ENCODE peak calls at places on chromosomes 6 and 20, in six cellular contexts. H, X, L, O, Z and T are unnamed samples.

GRCh38 chr6:113859349-113860164 is 2.4 kb downstream of the MARCKS start:
- DNase-seq in L (peak; percentile 37), X (no peak), O (peak; percentile 69), H (no peak), Z (peak; percentile 49), T (peak; percentile 59)

GRCh38 chr20:24448170-24448569 is 21.3 kb upstream of the SYNDIG1 start:
- DNase-seq in Z (no peak), O (no peak), X (no peak), H (no peak), L (no peak), T (no peak)

GRCh38 chr6:131353876-131354275 is 218.6 kb downstream of the AKAP7 start:
- DNase-seq in Z (no peak), O (no peak), L (no peak), X (no peak), H (no peak), T (no peak)

GRCh38 chr6:89895273-89895874 is 1.1 kb downstream of the GJA10 start:
- DNase-seq in O (no peak), H (peak; percentile 76), X (peak; percentile 20), Z (no peak), L (peak; percentile 29), T (peak; percentile 77)

GRCh38 chr20:39269493-39270217 is 307.5 kb downstream of the DHX35 start:
- DNase-seq in X (no peak), L (no peak), H (no peak), O (no peak), Z (no peak), T (no peak)

GRCh38 chr20:48191200-48191599 is 405.9 kb upstream of the SULF2 start:
- DNase-seq in X (no peak), L (no peak), Z (no peak), H (no peak), O (no peak), T (peak; percentile 27)

GRCh38 chr20:34708621-34709043 is 4.5 kb downstream of the TP53INP2 start:
- DNase-seq in Z (peak; percentile 57), H (no peak), L (peak; percentile 83), X (no peak), O (peak; percentile 74), T (peak; percentile 44)

GRCh38 chr20:58710481-58711265 is 18.1 kb downstream of the NPEPL1 start:
- DNase-seq in O (no peak), Z (no peak), H (no peak), X (no peak), L (no peak), T (no peak)

GRCh38 chr20:20503788-20504528 is 136.1 kb downstream of the INSM1 start:
- DNase-seq in H (no peak), L (no peak), Z (no peak), O (no peak), X (no peak), T (no peak)

GRCh38 chr6:2264932-2265331 is 19.5 kb upstream of the GMDS start:
- DNase-seq in L (no peak), X (no peak), O (no peak), Z (no peak), H (peak; percentile 30), T (peak; percentile 62)

GRCh38 chr6:18680842-18681241 is 293.7 kb downstream of the RNF144B start:
- DNase-seq in Z (no peak), O (no peak), L (no peak), X (no peak), H (no peak), T (no peak)

GRCh38 chr20:45394221-45395113 is 13.6 kb upstream of the DBNDD2 start:
- DNase-seq in H (no peak), L (no peak), O (no peak), Z (no peak), X (no peak), T (no peak)

GRCh38 chr20:16472045-16472872 is 101.0 kb downstream of the KIF16B start:
- DNase-seq in O (no peak), H (peak; percentile 54), X (no peak), Z (peak; percentile 53), L (peak; percentile 23), T (peak; percentile 77)

GRCh38 chr20:8043687-8044278 is 24.2 kb upstream of the TMX4 start:
- DNase-seq in O (no peak), H (peak; percentile 32), Z (no peak), X (no peak), L (peak; percentile 67), T (peak; percentile 78)

GRCh38 chr6:111944541-111944940 is 71.3 kb upstream of the FYN start:
- DNase-seq in X (no peak), L (no peak), O (no peak), Z (no peak), H (no peak), T (peak; percentile 62)

GRCh38 chr6:141077355-141078333 is 1055.1 kb upstream of the GJE1 start:
- DNase-seq in H (peak; percentile 7), Z (no peak), L (peak; percentile 3), O (no peak), X (no peak), T (peak; percentile 22)

GRCh38 chr6:117232191-117232590 is 33.2 kb upstream of the VGLL2 start:
- DNase-seq in L (no peak), H (no peak), O (no peak), Z (no peak), X (no peak), T (no peak)

GRCh38 chr6:26240981-26241770 is 123.8 kb upstream of the BTN3A2 start:
- DNase-seq in O (no peak), H (peak; percentile 78), Z (peak; percentile 59), X (no peak), L (peak; percentile 31), T (peak; percentile 78)

GRCh38 chr6:19849196-19849595 is 12.0 kb downstream of the ID4 start:
- DNase-seq in L (no peak), H (no peak), X (no peak), Z (no peak), O (no peak), T (no peak)

GRCh38 chr6:34280216-34280615 is 31.4 kb upstream of the SMIM29 start:
- DNase-seq in H (no peak), X (no peak), Z (no peak), O (no peak), L (no peak), T (no peak)

GRCh38 chr6:154292855-154293519 is 63.6 kb downstream of the IPCEF1 start:
- DNase-seq in X (peak; percentile 68), H (no peak), O (no peak), Z (no peak), L (no peak), T (peak; percentile 82)

GRCh38 chr20:24316731-24317130 is 152.7 kb upstream of the SYNDIG1 start:
- DNase-seq in Z (no peak), X (no peak), L (no peak), H (no peak), O (no peak), T (no peak)

GRCh38 chr20:48885237-48885636 is 36.3 kb upstream of the ARFGEF2 start:
- DNase-seq in L (no peak), Z (no peak), X (no peak), O (no peak), H (no peak), T (no peak)

GRCh38 chr6:79076160-79076559 is 1.9 kb downstream of the PHIP start:
- DNase-seq in O (no peak), H (no peak), X (no peak), Z (no peak), L (peak; percentile 16), T (peak; percentile 16)

GRCh38 chr6:47484616-47485015 is 7.0 kb downstream of the CD2AP start:
- DNase-seq in L (no peak), H (peak; percentile 60), O (no peak), X (peak; percentile 37), Z (no peak), T (peak; percentile 60)

GRCh38 chr20:50323209-50323608 is 132.6 kb downstream of the CEBPB start:
- DNase-seq in X (no peak), Z (no peak), O (no peak), L (no peak), H (no peak), T (no peak)

GRCh38 chr20:21936720-21937380 is 231.4 kb downstream of the PAX1 start:
- DNase-seq in Z (no peak), X (no peak), H (no peak), L (no peak), O (no peak), T (no peak)
- H3K4me3 ChIP-seq in Z (no peak overlapping the region), X (no peak overlapping the region), H (no peak overlapping the region), L (no peak overlapping the region), O (no peak overlapping the region), T (no peak overlapping the region)

GRCh38 chr6:149111556-149112115 is 205.9 kb upstream of the TAB2 start:
- DNase-seq in O (no peak), H (no peak), X (no peak), Z (no peak), L (no peak), T (no peak)

GRCh38 chr6:149112976-149113375 is 204.5 kb upstream of the TAB2 start:
- DNase-seq in X (no peak), Z (no peak), O (no peak), H (no peak), L (no peak), T (no peak)

GRCh38 chr6:149118737-149119653 is 198.5 kb upstream of the TAB2 start:
- DNase-seq in H (no peak), L (no peak), Z (no peak), O (no peak), X (no peak), T (no peak)

GRCh38 chr6:149109397-149110070 is 208.0 kb upstream of the TAB2 start:
- DNase-seq in L (no peak), O (no peak), H (no peak), X (no peak), Z (no peak), T (no peak)

GRCh38 chr6:149114167-149114566 is 203.3 kb upstream of the TAB2 start:
- DNase-seq in H (no peak), L (no peak), O (peak; percentile 60), X (no peak), Z (no peak), T (no peak)
- TF ChIP-seq CTCF in H (no peak), L (no peak), O (no peak), X (no peak), Z (no peak), T (no peak)

DNA sequence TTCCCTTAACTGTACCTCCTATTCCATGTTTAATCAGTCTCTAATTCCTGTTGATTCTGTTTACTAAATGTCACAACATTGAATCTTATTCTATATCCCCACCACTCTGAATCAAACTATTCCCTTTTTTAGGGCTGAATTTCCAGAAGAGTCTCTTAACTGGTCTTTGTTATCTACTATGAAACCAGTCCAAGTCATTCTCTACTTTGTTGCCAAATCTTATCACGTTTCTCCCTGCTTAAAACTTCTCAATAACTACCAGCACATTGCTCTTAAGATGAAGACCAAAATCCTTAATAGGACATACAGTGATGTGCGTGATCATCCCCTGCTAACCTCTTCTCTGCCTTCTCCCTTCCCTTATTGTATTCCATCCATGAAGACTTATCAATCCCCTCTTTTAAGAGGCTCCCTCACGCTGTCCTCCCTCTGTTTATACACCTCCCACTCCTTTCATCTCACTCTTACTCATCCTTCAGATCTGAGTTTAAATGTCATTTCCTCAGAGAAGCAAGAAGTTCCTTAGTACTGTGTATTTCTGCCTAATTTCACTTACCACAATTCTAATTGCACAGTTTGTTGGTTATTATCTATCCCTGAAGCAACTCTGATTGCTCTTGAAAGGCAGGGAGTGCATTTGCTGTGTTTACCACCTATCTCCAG is 143.0 kb upstream of the AHI1 start:
- DNase-seq in O (no peak), H (no peak), X (no peak), Z (no peak), L (no peak), T (peak; percentile 16)
- H3K4me3 ChIP-seq in O (no peak overlapping the region), H (no peak overlapping the region), X (no peak overlapping the region), Z (no peak overlapping the region), L (no peak overlapping the region), T (no peak overlapping the region)

DNA sequence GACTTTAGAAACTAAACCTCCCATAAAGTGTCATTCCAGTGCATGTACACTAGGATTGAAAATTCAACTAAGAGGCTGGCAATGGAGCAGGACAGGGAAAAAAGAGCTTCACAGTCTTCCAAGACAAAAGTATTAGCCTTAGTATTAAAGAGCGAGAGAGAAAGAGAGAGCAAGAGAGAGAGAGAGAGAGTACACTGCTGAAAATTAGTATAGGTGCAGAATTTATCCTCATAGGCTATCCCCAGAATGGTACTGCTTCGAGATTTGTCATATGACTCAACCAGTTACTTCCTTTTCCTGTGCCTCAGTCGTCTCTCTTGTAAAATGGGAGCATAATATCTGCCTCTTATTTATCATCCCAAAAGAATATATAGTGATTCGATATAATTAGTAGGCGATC is 543.2 kb upstream of the JARID2 start:
- DNase-seq in X (no peak), Z (no peak), H (no peak), O (no peak), L (no peak), T (no peak)
- TF ChIP-seq CTCF in X (no peak), Z (no peak), H (no peak), O (no peak), L (no peak), T (no peak)